ENCODE peak calls at places on chromosome 2, in four cellular contexts. S is K562, F is GM12878, V is HCT116. Z is an unnamed sample.

GRCh38 chr2:237510502-237511217 is 23.6 kb downstream of the MLPH start:
- DNase-seq in S (no peak), F (no peak), V (no peak), Z (no peak)

GRCh38 chr2:29182920-29183319 is 67.7 kb downstream of the CLIP4 start:
- DNase-seq in S (no peak), F (no peak), V (no peak), Z (no peak)

GRCh38 chr2:106205488-106205887 is 11.4 kb upstream of the UXS1 start:
- DNase-seq in S (no peak), F (no peak), V (no peak), Z (no peak)

GRCh38 chr2:69668598-69668997 is 25.1 kb upstream of the AAK1 start:
- DNase-seq in S (no peak), F (no peak), V (no peak), Z (no peak)

GRCh38 chr2:238585836-238586821 is 159.4 kb downstream of the ASB1 start:
- DNase-seq in S (no peak), F (no peak), V (no peak), Z (no peak)

GRCh38 chr2:233381013-233381995 is 27.0 kb downstream of the DGKD start:
- DNase-seq in S (no peak), F (no peak), V (no peak), Z (no peak)

GRCh38 chr2:120856421-120856862 is 120.8 kb downstream of the GLI2 start:
- DNase-seq in S (no peak), F (no peak), V (no peak), Z (no peak)

GRCh38 chr2:10665833-10666232 is 23.9 kb downstream of the NOL10 start:
- DNase-seq in S (no peak), F (no peak), V (no peak), Z (no peak)

GRCh38 chr2:58240595-58240937 is 559 bp downstream of the FANCL start:
- DNase-seq in S (no peak), F (no peak), V (peak; percentile 21), Z (peak; percentile 28)

GRCh38 chr2:50672286-50672685 is 359.6 kb downstream of the NRXN1 start:
- DNase-seq in S (no peak), F (no peak), V (no peak), Z (no peak)

GRCh38 chr2:165647409-165647808 is 146.6 kb downstream of the GALNT3 start:
- DNase-seq in S (no peak), F (no peak), V (no peak), Z (no peak)

GRCh38 chr2:68216454-68217310 is 35.6 kb downstream of the PPP3R1 start:
- DNase-seq in S (peak; percentile 45), F (no peak), V (no peak), Z (no peak)

GRCh38 chr2:237490009-237490804 is 3.2 kb downstream of the MLPH start:
- DNase-seq in S (no peak), F (no peak), V (no peak), Z (no peak)

GRCh38 chr2:162175720-162176119 is 23.7 kb upstream of the GCG start:
- DNase-seq in S (no peak), F (no peak), V (no peak), Z (no peak)

GRCh38 chr2:112646102-112646719 is 472 bp downstream of the SLC20A1 start:
- DNase-seq in S (no peak), F (no peak), V (no peak), Z (no peak)

DNA sequence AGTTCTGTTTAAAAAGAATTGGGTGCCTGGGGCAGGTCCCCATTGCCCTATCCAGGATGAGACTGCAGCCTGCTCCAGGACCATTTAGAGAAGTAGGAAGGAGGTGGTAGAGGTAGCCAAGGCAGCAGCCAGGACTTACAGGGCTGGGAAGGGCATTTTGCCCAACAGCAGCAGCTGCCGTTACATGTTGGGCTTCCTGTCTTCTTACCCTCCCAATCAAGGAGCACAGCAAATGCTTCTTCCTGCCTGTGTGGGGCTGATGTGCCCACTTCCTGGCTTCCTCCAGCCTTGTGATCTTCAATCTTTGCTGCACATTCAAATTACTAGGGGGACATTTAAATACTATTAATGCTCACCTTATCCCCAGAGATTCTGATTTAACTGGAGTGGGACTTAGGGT is 112.0 kb downstream of the QPCT start:
- DNase-seq in S (no peak), F (no peak), V (no peak), Z (no peak)
- TF ChIP-seq SIN3A in S (no peak), F (no peak), V (no peak), Z (no peak)

GRCh38 chr2:42764901-42765300 is 966 bp upstream of the OXER1 start:
- DNase-seq in S (no peak), F (no peak), V (no peak), Z (no peak)

GRCh38 chr2:42762823-42763804 is 821 bp downstream of the OXER1 start:
- DNase-seq in S (no peak), F (no peak), V (no peak), Z (no peak)

GRCh38 chr2:42761554-42761953 is 2.4 kb downstream of the OXER1 start:
- DNase-seq in S (no peak), F (no peak), V (no peak), Z (no peak)

GRCh38 chr2:42764096-42764495 is at the start of gene OXER1:
- DNase-seq in S (no peak), F (no peak), V (no peak), Z (no peak)

DNA sequence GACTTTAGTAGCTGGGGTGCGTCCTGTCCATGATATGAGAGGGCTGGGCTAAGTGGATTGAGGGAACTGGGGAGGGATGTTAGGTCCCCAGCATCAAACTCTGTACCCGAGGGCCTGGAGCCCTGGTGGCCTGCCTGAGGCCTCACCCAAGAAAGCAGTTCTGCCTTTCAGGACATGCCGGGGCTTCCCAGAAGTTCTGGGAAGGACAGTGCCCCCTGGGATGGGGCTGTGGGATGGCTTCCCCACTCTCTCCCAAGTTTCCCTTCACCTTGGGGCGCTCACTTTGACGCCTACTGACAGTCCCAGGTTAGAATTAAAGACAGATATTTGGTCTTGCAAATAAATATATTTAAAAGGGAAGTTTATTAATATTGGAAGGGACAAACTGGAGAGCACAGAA is 1.8 kb downstream of the OXER1 start:
- DNase-seq in S (no peak), F (no peak), V (no peak), Z (no peak)
- TF ChIP-seq SIN3A in S (no peak), F (no peak), V (no peak), Z (no peak)

GRCh38 chr2:9291331-9291730 is 84.7 kb downstream of the ASAP2 start:
- DNase-seq in S (no peak), F (no peak), V (no peak), Z (no peak)
- TF ChIP-seq SIN3A in S (no peak), F (no peak), V (no peak), Z (no peak)

DNA sequence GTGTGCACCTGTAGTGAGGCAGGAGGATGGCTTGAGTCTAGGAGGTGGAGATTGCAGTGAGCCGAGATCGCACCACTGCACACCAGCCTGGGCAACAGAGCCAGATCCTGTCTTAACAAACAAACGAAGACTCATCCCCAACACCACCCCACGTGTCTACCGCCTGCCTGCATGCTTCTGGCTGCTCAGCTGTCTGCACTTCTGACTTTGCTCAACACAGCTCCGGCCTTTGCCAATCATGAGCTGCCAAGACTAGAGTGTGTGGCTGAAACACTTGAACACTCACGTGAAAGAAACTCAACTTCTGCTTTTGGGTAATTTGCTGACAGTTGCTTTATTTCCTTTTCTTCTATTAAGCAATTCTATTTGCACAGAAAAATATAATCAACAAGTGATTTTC is 32.1 kb upstream of the SP3 start:
- DNase-seq in S (no peak), F (peak; percentile 63), V (no peak), Z (no peak)
- TF ChIP-seq SIN3A in S (no peak), F (no peak), V (no peak), Z (no peak)

DNA sequence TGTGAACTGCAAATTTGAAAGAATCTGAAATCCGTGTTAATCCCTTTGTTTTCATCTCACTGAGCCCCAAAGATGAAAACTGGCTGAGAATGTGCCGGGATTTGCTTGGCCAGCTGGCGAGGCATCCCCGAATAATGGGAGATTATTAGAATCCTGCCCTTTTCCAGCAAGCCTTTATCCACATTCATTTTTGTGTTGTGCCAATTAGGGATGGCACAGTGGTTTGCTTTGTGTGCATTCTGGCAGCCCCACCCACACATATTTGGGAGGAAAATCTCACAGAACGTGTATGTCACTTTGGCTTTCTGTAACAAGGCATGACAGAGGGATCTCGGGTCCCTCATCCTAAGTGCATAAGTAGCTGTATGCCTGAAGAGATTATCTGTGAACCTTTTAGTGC is 405.8 kb upstream of the FAM98A start:
- DNase-seq in S (no peak), F (no peak), V (no peak), Z (no peak)
- TF ChIP-seq SIN3A in S (no peak), F (no peak), V (no peak), Z (no peak)

DNA sequence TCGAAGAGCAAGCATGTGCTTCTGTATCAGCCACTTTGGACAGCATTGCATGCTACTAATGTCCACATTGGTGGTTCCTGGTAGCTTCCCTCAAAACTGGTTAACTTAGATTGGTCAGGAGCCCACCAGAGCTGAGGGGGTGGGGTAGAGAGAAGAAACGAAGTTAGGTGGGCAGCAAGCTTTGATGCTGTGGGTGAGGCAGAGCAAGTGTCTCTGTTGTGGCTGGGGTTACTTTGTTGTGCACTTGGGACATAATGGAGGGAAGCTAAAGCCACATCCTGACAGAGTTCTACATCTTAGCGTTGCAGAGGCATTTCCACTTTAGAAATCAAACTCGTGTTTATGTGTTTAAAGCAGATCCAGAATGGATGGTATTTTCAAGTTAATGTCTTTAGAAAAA is 82.7 kb downstream of the FAM168B start:
- DNase-seq in S (no peak), F (no peak), V (no peak), Z (no peak)
- TF ChIP-seq SIN3A in S (no peak), F (no peak), V (no peak), Z (no peak)

GRCh38 chr2:183991973-183992372 is 606.4 kb upstream of the ZNF804A start:
- DNase-seq in S (no peak), F (no peak), V (no peak), Z (no peak)
- TF ChIP-seq SIN3A in S (no peak), F (no peak), V (no peak), Z (no peak)

DNA sequence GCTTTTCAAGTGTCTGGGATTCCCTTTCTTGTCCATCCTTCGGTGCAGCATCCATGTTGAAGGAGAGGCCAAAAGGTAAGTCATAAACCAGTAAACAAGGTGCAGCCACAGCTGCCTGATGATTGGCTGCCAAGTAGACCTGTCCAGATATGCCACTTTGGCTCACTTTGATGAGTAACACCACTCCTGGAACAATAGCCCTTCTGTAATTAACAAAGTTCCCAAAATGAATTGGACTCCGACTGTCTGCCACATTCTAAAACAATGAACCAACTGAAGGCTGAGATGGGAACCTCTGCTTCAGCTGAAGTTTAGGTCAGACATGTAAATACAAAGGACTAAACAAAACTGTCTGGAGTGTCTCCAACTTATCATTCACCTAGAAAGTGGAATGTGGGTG is 82.2 kb upstream of the LGALSL start:
- DNase-seq in S (no peak), F (no peak), V (no peak), Z (no peak)
- TF ChIP-seq SIN3A in S (no peak), F (no peak), V (no peak), Z (no peak)

DNA sequence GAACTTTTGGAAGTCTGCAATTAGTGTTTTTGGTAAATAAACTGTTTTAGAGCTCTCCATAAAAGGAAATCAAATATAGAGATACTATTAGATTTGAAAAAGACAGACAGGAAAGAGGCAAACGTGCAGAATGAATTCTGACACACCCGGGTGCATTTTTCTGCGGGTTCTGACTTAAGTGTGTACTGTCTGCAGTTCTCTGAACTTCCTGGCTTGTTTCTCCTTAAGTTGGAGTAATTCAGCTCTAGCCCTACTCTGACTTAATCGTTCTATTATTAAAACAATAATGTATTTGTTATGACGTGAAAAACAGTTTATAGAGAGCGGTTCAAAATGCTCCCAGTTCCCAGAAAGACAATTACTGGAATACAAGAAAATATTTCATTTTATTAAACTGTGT is 305.9 kb downstream of the ARHGAP15 start:
- DNase-seq in S (no peak), F (no peak), V (no peak), Z (no peak)
- TF ChIP-seq SIN3A in S (no peak), F (no peak), V (no peak), Z (no peak)

Z was measured in Panc1.